ENCODE peak calls at places on chromosomes 4 and X, in five cellular contexts. C is Peyer's patch, F is A549, T is heart left ventricle, Y is tibial nerve. L is an unnamed sample.

GRCh38 chrX:150159537-150159936 is 203.6 kb upstream of the MAMLD1 start:
- DNase-seq in C (no peak), Y (no peak), T (no peak), F (no peak), L (no peak)

GRCh38 chr4:183765121-183765990 is 106.3 kb downstream of the TRAPPC11 start:
- DNase-seq in T (peak), Y (no peak), C (no peak), F (no peak), L (no peak)

GRCh38 chr4:663438-664428 is 10.3 kb downstream of the ATP5ME start:
- DNase-seq in C (peak), F (no peak), T (no peak), Y (no peak), L (no peak)

GRCh38 chrX:37825225-37825842 is 22.0 kb downstream of the DYNLT3 start:
- DNase-seq in Y (peak), C (peak), T (no peak), F (peak), L (peak)

GRCh38 chrX:18099745-18100144 is 120.9 kb downstream of the BEND2 start:
- DNase-seq in C (no peak), T (no peak), F (no peak), Y (no peak), L (no peak)

GRCh38 chr4:108730579-108730978 is 32.3 kb downstream of the ETNPPL start:
- DNase-seq in C (no peak), Y (no peak), F (no peak), T (no peak), L (no peak)

GRCh38 chrX:41084044-41084359 is 1.2 kb upstream of the USP9X start:
- DNase-seq in T (no peak), Y (no peak), C (no peak), F (no peak), L (no peak)

GRCh38 chrX:15142084-15142715 is 127.7 kb downstream of the ASB9 start:
- DNase-seq in C (no peak), T (no peak), Y (no peak), F (no peak), L (peak)

GRCh38 chrX:132940727-132941162 is 17.7 kb downstream of the HS6ST2 start:
- DNase-seq in Y (no peak), C (no peak), T (no peak), F (no peak), L (no peak)

GRCh38 chrX:17005712-17006372 is 59.4 kb downstream of the REPS2 start:
- DNase-seq in T (no peak), C (no peak), F (no peak), Y (no peak), L (no peak)

GRCh38 chr4:1323635-1324442 is 23.2 kb upstream of the UVSSA start:
- DNase-seq in T (peak), Y (no peak), C (no peak), F (peak), L (peak)

GRCh38 chr4:80492761-80493160 is 157.2 kb downstream of the CFAP299 start:
- DNase-seq in Y (no peak), C (peak), F (no peak), T (no peak), L (no peak)

GRCh38 chr4:103493450-103494159 is 226.2 kb downstream of the TACR3 start:
- DNase-seq in T (no peak), Y (no peak), C (no peak), F (no peak), L (no peak)

GRCh38 chr4:3681191-3681590 is 85.0 kb upstream of the ADRA2C start:
- DNase-seq in Y (no peak), F (no peak), C (no peak), T (no peak), L (no peak)

GRCh38 chr4:186592961-186593586 is 37.7 kb upstream of the MTNR1A start:
- DNase-seq in T (no peak), Y (no peak), F (no peak), C (no peak), L (no peak)

GRCh38 chr4:89755210-89755609 is 81.8 kb downstream of the SNCA start:
- DNase-seq in T (no peak), C (no peak), F (no peak), Y (no peak), L (peak)

GRCh38 chr4:114734581-114734980 is 136.0 kb downstream of the UGT8 start:
- DNase-seq in Y (no peak), C (no peak), T (no peak), F (no peak), L (peak)

GRCh38 chrX:86946569-86946968 is 571.0 kb upstream of the KLHL4 start:
- DNase-seq in C (no peak), Y (no peak), T (no peak), F (peak), L (no peak)

GRCh38 chrX:41473936-41474725 is 27.0 kb downstream of the NYX start:
- DNase-seq in Y (no peak), T (no peak), C (no peak), F (no peak), L (no peak)

GRCh38 chr4:53908661-53909078 is 155.7 kb downstream of the CHIC2 start:
- DNase-seq in T (peak), C (peak), Y (peak), F (peak), L (peak)

GRCh38 chr4:163693776-163694175 is 199.3 kb downstream of the TMA16 start:
- DNase-seq in T (no peak), C (no peak), Y (no peak), F (no peak), L (peak)

GRCh38 chr4:163697121-163697520 is 202.6 kb downstream of the TMA16 start:
- DNase-seq in Y (no peak), T (no peak), F (no peak), C (no peak), L (peak)

GRCh38 chr4:163688856-163689255 is 194.4 kb downstream of the TMA16 start:
- DNase-seq in T (no peak), F (no peak), C (no peak), Y (no peak), L (no peak)

GRCh38 chr4:163693211-163693610 is 198.7 kb downstream of the TMA16 start:
- DNase-seq in F (no peak), Y (no peak), T (no peak), C (no peak), L (peak)

DNA sequence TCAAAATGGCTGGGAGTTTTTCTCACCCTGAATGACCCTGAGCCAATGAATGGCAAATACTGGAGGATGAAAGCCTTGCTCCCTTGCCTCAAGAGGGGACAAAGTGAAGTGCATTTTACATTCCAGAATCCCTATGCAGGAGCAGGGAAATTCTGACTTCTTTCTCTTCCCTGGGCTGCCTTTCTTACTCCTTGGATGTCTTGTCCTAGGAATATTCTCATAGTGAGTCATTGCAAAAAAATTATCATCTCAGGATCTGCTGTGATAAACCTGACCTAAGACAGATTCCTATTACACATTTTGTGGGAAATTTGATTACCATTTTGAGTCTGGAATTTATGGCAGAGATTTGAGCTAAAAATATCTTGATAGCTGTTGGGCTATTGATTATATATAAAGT is 199.9 kb downstream of the TMA16 start:
- DNase-seq in Y (no peak), T (no peak), F (no peak), C (no peak), L (peak)
- TF ChIP-seq CTCF in Y (no peak), T (no peak), F (no peak), C (no peak), L (no peak)

GRCh38 chr4:82718067-82718935 is 80.3 kb downstream of the SCD5 start:
- DNase-seq in Y (peak), T (no peak), C (peak), F (no peak), L (peak)
- H3K4me3 ChIP-seq in Y (no peak), T (no peak), C (no peak), F (no peak), L (no peak)

DNA sequence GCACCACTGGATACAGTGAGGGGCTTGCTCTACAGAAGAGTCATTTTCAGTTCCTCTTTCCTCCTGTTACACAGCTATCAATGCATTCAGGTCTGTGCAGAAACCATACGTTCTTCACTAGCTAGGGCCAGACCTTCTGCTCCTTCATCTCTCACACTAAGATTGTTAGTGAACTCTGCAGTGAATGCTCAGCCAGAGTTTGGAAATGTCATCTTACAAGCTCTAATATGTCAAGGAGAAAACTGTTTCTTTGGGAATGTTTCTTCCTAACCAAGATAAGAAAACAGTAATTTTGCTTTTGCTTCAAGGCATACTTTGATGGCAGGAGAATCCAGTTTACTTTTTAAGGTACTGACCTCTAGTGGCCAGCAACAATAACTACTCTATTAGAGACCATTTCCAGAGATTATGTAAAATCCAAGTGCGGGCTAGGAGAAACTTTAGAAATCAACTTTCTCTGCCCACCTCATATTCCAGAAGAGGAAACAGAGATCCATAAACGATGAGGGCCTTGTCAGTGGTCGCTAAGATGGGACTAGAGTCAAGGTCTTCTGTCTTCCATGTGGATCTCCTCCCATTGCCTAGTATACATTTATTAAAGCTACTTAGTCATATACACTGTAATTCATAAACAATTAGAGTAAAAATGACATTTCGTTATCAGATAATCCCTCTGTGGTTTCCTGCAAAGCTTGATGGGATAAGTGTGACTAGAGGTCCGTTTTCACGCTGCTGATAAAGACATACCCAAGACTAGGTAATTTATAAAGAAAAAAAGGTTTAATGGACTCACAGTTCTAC is 12.1 kb upstream of the CC2D2A start:
- DNase-seq in T (no peak), C (no peak), Y (no peak), F (no peak), L (peak)
- TF ChIP-seq CTCF in T (peak), C (peak), Y (peak), F (peak), L (peak)

DNA sequence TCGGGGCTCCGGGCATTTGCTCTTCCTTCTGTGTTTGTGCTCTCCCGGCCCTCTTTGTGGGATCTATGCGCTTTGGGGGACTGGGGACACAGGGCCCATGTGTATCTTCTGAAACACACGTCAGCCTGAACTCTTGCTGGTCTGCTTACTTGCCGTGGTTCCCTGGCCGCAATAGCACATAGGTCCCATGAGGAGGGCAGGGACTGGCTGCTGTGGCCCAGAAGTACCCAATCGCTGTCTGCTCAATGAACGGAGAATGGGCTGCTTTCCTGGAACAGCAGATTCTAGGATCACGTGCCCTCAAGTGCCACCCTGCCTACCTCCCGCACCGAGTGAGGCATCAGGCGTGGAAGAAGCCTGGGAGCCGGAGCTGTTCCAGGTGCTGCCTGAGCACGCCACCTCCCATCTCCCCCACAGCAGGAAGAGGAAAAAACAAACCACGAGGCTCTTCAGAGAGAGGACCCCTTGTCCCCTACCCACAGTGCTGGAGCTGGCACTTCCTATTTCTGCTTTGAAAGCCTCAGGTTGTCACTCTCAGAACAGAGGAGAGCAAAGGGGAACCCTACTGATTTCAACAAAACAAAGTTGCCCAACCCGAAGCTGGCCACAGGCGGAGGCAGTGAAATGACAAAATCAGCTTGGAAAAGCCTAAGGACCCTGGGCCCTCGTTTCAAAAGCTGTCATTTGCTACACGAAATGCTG is 3.8 kb downstream of the G6PD start:
- DNase-seq in Y (no peak), T (no peak), C (peak), F (peak), L (no peak)
- H3K4me3 ChIP-seq in Y (no peak), T (no peak), C (no peak), F (peak), L (no peak)

GRCh38 chr4:82721819-82722423 is 76.7 kb downstream of the SCD5 start:
- DNase-seq in T (peak), Y (no peak), C (peak), F (no peak), L (no peak)
- TF ChIP-seq CTCF in T (peak), Y (peak), C (peak), F (peak), L (peak)

GRCh38 chr4:139281212-139281611 is 1.2 kb upstream of the MGARP start:
- DNase-seq in Y (no peak), C (no peak), T (no peak), F (peak), L (no peak)
- H3K4me3 ChIP-seq in Y (no peak), C (no peak), T (no peak), F (no peak), L (no peak)

DNA sequence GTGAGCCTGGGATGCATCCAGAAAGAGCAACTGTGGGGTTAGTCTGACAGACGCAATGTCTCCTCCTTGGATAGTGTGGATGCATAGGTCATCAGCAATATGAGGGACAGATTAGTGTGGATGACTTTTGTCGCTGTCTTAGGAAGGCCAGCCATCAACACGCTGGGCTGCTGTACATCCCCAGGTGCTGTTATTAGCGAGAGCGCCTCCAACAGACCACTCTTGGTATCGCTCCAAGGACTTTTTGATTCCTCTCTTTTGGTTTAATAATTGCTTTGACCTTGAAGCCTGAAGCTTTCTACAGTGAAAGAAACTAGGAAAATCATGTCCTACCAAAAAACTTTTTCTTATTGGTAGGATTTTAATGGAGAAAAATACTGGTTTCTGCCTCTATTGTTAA is 76.7 kb downstream of the TMEM131L start:
- DNase-seq in C (no peak), Y (no peak), F (no peak), T (no peak), L (no peak)
- TF ChIP-seq CTCF in C (no peak), Y (no peak), F (no peak), T (no peak), L (no peak)

GRCh38 chr4:117085185-117085701 is at the start of gene TRAM1L1:
- DNase-seq in T (peak), Y (no peak), C (peak), F (peak), L (peak)
- H3K4me3 ChIP-seq in T (peak), Y (peak), C (peak), F (peak), L (peak)

GRCh38 chr4:76984127-76984526 is 34.6 kb downstream of the SEPTIN11 start:
- DNase-seq in C (no peak), Y (no peak), F (no peak), T (no peak), L (peak)
- TF ChIP-seq CTCF in C (peak), Y (peak), F (peak), T (peak), L (peak)

DNA sequence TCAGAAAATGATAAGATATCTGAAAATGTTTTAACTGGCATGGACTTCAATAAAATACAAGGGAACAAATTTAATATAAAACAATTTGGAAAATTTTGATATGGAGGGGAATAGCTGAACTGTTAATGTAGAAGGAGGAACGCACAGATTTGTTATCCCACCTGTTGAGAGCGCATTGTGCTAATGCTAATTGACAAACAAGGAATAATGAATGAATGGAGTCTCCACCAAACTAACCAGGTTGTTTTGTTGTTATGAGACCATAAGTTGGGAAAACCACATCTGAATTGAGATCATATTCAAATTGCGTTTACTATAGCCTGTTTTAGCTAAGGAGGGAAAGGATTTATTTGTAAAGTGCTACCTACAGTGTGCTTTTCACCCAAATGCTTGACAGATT is 195.6 kb downstream of the ADGRL3 start:
- DNase-seq in Y (no peak), T (no peak), F (no peak), C (no peak), L (no peak)
- H3K4me3 ChIP-seq in Y (no peak), T (no peak), F (no peak), C (no peak), L (no peak)